ENCODE peak calls at places on chromosomes 3 and 15, in four cellular contexts. One of them, this sample, is unnamed.

GRCh38 chr3:38907426-38907825 is 91.4 kb upstream of the SCN10A start:
- DNase-seq in K562: no peak
- DNase-seq in HCT116: no peak
- DNase-seq in HepG2: no peak
- DNase-seq in this sample: no peak

GRCh38 chr15:65530318-65531111 is at the start of gene HACD3:
- DNase-seq in HCT116: peak
- DNase-seq in K562: peak
- DNase-seq in HepG2: peak
- DNase-seq in this sample: peak

GRCh38 chr3:190435618-190436017 is 14.1 kb downstream of the TMEM207 start:
- DNase-seq in HepG2: no peak
- DNase-seq in K562: no peak
- DNase-seq in HCT116: no peak
- DNase-seq in this sample: no peak

GRCh38 chr15:29472901-29473423 is 203.3 kb upstream of the NSMCE3 start:
- DNase-seq in K562: no peak
- DNase-seq in HepG2: no peak
- DNase-seq in HCT116: no peak
- DNase-seq in this sample: no peak

GRCh38 chr15:78937132-78937739 is 7.6 kb downstream of the CTSH start:
- DNase-seq in HepG2: no peak
- DNase-seq in K562: peak
- DNase-seq in HCT116: no peak
- DNase-seq in this sample: no peak

GRCh38 chr3:72123908-72124441 is 339.0 kb upstream of the PROK2 start:
- DNase-seq in HCT116: peak
- DNase-seq in K562: no peak
- DNase-seq in HepG2: peak
- DNase-seq in this sample: no peak

GRCh38 chr3:103184772-103185171 is 750.0 kb downstream of the ZPLD1 start:
- DNase-seq in HCT116: no peak
- DNase-seq in HepG2: no peak
- DNase-seq in K562: no peak
- DNase-seq in this sample: no peak

GRCh38 chr15:92906563-92907081 is 6.5 kb downstream of the CHD2 start:
- DNase-seq in HCT116: peak
- DNase-seq in K562: no peak
- DNase-seq in HepG2: no peak
- DNase-seq in this sample: no peak

GRCh38 chr15:90042766-90043525 is 41.8 kb downstream of the ZNF710 start:
- DNase-seq in K562: no peak
- DNase-seq in HCT116: no peak
- DNase-seq in HepG2: no peak
- DNase-seq in this sample: no peak

GRCh38 chr15:74403981-74404563 is 29.7 kb downstream of the SEMA7A start:
- DNase-seq in HepG2: no peak
- DNase-seq in K562: no peak
- DNase-seq in HCT116: no peak
- DNase-seq in this sample: no peak

GRCh38 chr3:38374221-38374620 is 27.6 kb downstream of the XYLB start:
- DNase-seq in K562: no peak
- DNase-seq in HepG2: no peak
- DNase-seq in HCT116: no peak
- DNase-seq in this sample: no peak

GRCh38 chr3:41717591-41718093 is 244.3 kb downstream of the ULK4 start:
- DNase-seq in K562: no peak
- DNase-seq in HCT116: no peak
- DNase-seq in HepG2: no peak
- DNase-seq in this sample: peak

GRCh38 chr15:72285927-72286516 is 13.7 kb upstream of the PARP6 start:
- DNase-seq in K562: peak
- DNase-seq in HCT116: peak
- DNase-seq in HepG2: peak
- DNase-seq in this sample: peak

GRCh38 chr3:4749567-4750002 is 229.7 kb upstream of the BHLHE40 start:
- DNase-seq in HCT116: no peak
- DNase-seq in HepG2: no peak
- DNase-seq in K562: no peak
- DNase-seq in this sample: no peak

GRCh38 chr3:171388537-171388936 is 71.7 kb downstream of the TNIK start:
- DNase-seq in HepG2: no peak
- DNase-seq in HCT116: no peak
- DNase-seq in K562: no peak
- DNase-seq in this sample: no peak

GRCh38 chr3:171391432-171391831 is 68.8 kb downstream of the TNIK start:
- DNase-seq in HCT116: no peak
- DNase-seq in K562: no peak
- DNase-seq in HepG2: no peak
- DNase-seq in this sample: no peak

GRCh38 chr3:171390531-171390930 is 69.7 kb downstream of the TNIK start:
- DNase-seq in HepG2: no peak
- DNase-seq in K562: no peak
- DNase-seq in HCT116: no peak
- DNase-seq in this sample: no peak

GRCh38 chr3:171396048-171396447 is 64.2 kb downstream of the TNIK start:
- DNase-seq in HCT116: no peak
- DNase-seq in HepG2: peak
- DNase-seq in K562: no peak
- DNase-seq in this sample: no peak

DNA sequence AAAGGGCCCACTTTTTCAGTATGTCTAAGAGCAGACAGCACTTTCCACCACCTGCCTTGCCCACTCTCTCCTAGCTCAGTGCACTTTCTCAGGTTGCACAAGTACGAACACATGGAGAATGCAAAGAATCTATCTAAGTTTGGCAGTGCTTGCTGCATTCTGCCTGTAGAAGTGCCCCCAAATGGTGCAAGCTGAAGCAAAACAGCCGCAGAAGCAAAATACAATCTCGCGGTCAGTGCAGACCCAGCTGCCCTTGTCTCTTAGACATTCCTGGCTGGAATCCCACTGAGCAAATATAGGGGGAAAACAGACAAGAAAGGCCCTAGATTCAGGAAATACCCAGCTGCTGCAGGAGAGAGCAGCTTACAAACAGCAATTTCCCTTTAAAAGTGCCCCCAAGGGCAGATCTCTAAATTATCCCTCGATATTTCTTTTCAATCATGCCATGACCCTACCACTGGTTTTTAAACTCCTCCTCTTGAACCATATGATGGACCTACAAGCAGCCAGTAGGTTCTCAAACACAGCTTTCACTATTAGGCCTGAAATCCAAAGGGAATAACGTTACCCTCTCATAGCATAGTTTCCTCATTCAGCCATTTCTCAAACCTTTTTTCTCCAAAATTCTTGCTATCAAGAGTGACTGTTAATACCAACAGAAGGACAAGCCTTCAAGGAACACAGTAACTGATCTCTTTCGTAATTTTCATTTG is 67.0 kb downstream of the TNIK start:
- DNase-seq in K562: no peak
- DNase-seq in HCT116: no peak
- DNase-seq in HepG2: peak
- DNase-seq in this sample: no peak
- H3K27ac ChIP-seq in K562: no peak
- H3K27ac ChIP-seq in HCT116: no peak
- H3K27ac ChIP-seq in HepG2: no peak
- H3K27ac ChIP-seq in this sample: peak

DNA sequence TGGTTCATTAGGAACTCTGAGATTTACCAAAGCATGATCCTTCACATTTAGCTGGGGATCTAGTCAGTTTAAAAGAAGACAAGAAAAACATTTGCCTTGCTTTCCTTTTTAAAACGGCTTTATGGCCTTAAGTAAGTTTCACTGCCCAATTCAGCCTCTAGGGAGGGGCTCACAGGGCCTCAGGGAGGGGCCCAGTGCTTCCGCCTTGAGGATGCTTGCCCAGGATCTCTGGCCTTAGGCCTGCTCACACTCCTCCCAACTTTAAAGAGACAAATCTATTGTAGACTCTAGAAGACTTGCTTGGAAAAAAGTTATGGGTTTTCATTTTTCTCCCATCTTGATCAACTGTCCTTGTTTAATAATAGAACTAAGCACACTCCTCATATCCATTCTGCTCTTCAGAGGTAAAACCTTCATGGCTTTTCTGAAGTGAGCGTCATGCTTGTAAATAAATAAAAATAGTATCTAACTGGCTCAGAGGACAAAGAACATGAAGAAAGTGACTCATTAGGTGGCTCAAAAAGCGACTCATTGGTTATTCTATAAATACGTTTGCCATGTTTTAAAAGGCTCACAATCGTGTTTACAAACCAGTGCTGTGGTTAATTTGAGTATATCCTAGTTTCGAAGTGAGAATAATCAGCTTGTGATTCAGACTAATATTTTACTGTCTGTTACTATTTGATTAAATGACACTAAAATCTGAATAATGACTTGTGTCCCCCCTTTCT is 13.7 kb downstream of the PDHB start:
- DNase-seq in HepG2: no peak
- DNase-seq in K562: peak
- DNase-seq in HCT116: no peak
- DNase-seq in this sample: no peak
- TF ChIP-seq YY1 in HepG2: no peak
- TF ChIP-seq YY1 in K562: no peak
- TF ChIP-seq YY1 in HCT116: no peak
- TF ChIP-seq YY1 in this sample: no peak

GRCh38 chr3:69410301-69410700 is 24.4 kb upstream of the FRMD4B start:
- DNase-seq in K562: peak
- DNase-seq in HCT116: peak
- DNase-seq in HepG2: peak
- DNase-seq in this sample: peak
- TF ChIP-seq ELF1 in K562: no peak
- TF ChIP-seq ELF1 in HCT116: no peak
- TF ChIP-seq ELF1 in HepG2: no peak
- TF ChIP-seq ELF1 in this sample: no peak

GRCh38 chr3:196321162-196321561 is 3.1 kb upstream of the DYNLT2B start:
- DNase-seq in K562: no peak
- DNase-seq in HepG2: no peak
- DNase-seq in HCT116: no peak
- DNase-seq in this sample: no peak
- H3K27ac ChIP-seq in K562: no peak
- H3K27ac ChIP-seq in HepG2: no peak
- H3K27ac ChIP-seq in HCT116: no peak
- H3K27ac ChIP-seq in this sample: no peak

GRCh38 chr3:110077093-110077492 is 739.7 kb upstream of the DPPA4 start:
- DNase-seq in HCT116: no peak
- DNase-seq in K562: no peak
- DNase-seq in HepG2: no peak
- DNase-seq in this sample: no peak
- TF ChIP-seq YY1 in HCT116: no peak
- TF ChIP-seq YY1 in K562: no peak
- TF ChIP-seq YY1 in HepG2: no peak
- TF ChIP-seq YY1 in this sample: no peak

GRCh38 chr15:100334456-100334855 is 7.3 kb downstream of the ADAMTS17 start:
- DNase-seq in HepG2: no peak
- DNase-seq in K562: no peak
- DNase-seq in HCT116: no peak
- DNase-seq in this sample: no peak

GRCh38 chr15:100334015-100334414 is 7.8 kb downstream of the ADAMTS17 start:
- DNase-seq in K562: no peak
- DNase-seq in HepG2: no peak
- DNase-seq in HCT116: no peak
- DNase-seq in this sample: no peak

GRCh38 chr15:100336061-100336460 is 5.7 kb downstream of the ADAMTS17 start:
- DNase-seq in K562: no peak
- DNase-seq in HCT116: no peak
- DNase-seq in HepG2: no peak
- DNase-seq in this sample: no peak

GRCh38 chr15:100335335-100335999 is 6.3 kb downstream of the ADAMTS17 start:
- DNase-seq in HCT116: no peak
- DNase-seq in HepG2: no peak
- DNase-seq in K562: no peak
- DNase-seq in this sample: peak

DNA sequence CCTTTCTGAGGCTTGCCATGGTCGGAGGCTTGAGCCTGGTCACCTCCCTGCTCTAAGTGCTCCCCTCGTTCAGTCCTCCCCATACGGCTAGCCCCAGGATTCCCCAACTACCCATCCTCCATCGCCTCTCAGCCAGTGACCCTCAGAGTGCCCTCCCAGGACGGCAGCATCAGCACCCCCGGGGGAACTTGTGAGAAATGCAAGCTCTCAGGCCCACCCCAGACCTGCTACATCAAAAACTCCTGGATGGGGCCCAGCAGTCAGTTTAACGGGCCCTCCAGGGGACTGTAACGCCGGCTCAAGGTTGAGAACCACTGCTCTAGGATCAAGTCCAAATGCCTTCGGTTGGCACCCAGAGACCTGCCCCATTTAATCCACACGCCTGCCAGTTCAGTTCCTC is 6.9 kb downstream of the ADAMTS17 start:
- DNase-seq in HCT116: no peak
- DNase-seq in K562: no peak
- DNase-seq in HepG2: no peak
- DNase-seq in this sample: peak
- TF ChIP-seq ELF1 in HCT116: no peak
- TF ChIP-seq ELF1 in K562: no peak
- TF ChIP-seq ELF1 in HepG2: no peak
- TF ChIP-seq ELF1 in this sample: no peak

DNA sequence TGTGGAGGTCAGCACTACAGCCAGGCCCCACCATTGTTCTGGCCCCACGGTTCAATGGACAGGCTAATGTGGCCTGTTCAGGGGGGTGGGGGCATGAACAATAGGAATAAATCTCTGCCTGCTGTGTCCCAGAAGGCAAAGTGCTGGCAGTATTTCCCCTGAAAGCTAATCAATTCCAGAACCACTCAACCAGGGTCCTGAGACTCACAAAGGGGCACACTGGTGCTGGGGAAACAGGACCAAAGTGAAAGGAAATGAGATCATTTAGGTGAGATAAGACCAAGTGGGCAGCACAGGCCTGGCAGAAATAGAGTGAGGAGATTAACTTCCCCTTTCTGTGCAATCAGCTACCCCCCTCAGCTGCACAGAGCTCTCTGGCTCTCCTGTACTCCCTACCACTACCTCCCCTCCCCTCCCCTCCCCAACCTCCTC is 11.5 kb downstream of the CRYGS start:
- DNase-seq in HCT116: no peak
- DNase-seq in HepG2: no peak
- DNase-seq in K562: no peak
- DNase-seq in this sample: peak
- H3K27ac ChIP-seq in HCT116: no peak
- H3K27ac ChIP-seq in HepG2: no peak
- H3K27ac ChIP-seq in K562: no peak
- H3K27ac ChIP-seq in this sample: peak

This sample was measured in SK-N-SH.